ENCODE peak calls at places on chromosomes 2 and 18, in seven cellular contexts. D is MM.1S, O is neural progenitor cell, J is OCI-LY7, M is GM23338, Z is PC-3, H is HCT116. C is an unnamed sample.

GRCh38 chr2:30362468-30363081 is 84.5 kb upstream of the LCLAT1 start:
- DNase-seq in J (no peak), M (no peak), D (no peak), H (no peak), Z (peak), O (no peak), C (peak)

GRCh38 chr18:76821356-76821874 is 942 bp upstream of the ZNF236 start:
- DNase-seq in O (no peak), M (no peak), H (no peak), Z (no peak), D (peak), J (peak), C (no peak)

GRCh38 chr2:140011287-140011686 is 1231.1 kb upstream of the NXPH2 start:
- DNase-seq in D (no peak), J (no peak), Z (no peak), O (no peak), M (no peak), H (no peak), C (no peak)

GRCh38 chr2:47653909-47654789 is 128.8 kb upstream of the MSH6 start:
- DNase-seq in J (peak), H (no peak), Z (peak), O (peak), M (peak), D (no peak), C (no peak)

GRCh38 chr2:224904390-224904789 is 137.9 kb downstream of the DOCK10 start:
- DNase-seq in H (no peak), D (no peak), J (no peak), Z (peak), M (no peak), O (no peak), C (peak)

GRCh38 chr2:96860065-96861029 is 2.5 kb upstream of the ANKRD39 start:
- DNase-seq in J (no peak), Z (no peak), H (no peak), O (no peak), D (no peak), M (no peak), C (no peak)

GRCh38 chr2:88834866-88835265 is 143.4 kb downstream of the RPIA start:
- DNase-seq in D (no peak), J (peak), Z (no peak), O (no peak), H (no peak), M (no peak), C (no peak)

GRCh38 chr2:136010126-136010525 is 24.7 kb upstream of the DARS1 start:
- DNase-seq in D (no peak), M (no peak), H (no peak), J (no peak), O (no peak), Z (peak), C (peak)

GRCh38 chr2:27756544-27757498 is 14.7 kb upstream of the MRPL33 start:
- DNase-seq in M (no peak), Z (no peak), D (no peak), O (no peak), J (no peak), H (no peak), C (no peak)

GRCh38 chr2:54538537-54538936 is 82.4 kb downstream of the SPTBN1 start:
- DNase-seq in J (no peak), D (no peak), O (no peak), H (no peak), M (no peak), Z (no peak), C (no peak)

GRCh38 chr2:67857836-67858235 is 205.0 kb downstream of the C1D start:
- DNase-seq in Z (no peak), J (no peak), M (no peak), O (no peak), H (no peak), D (no peak), C (no peak)

GRCh38 chr2:137659616-137660015 is 304.7 kb upstream of the HNMT start:
- DNase-seq in Z (peak), J (no peak), M (peak), O (no peak), D (no peak), H (no peak), C (peak)

GRCh38 chr2:187527262-187527661 is 27.0 kb downstream of the TFPI start:
- DNase-seq in M (no peak), Z (peak), D (no peak), O (peak), J (no peak), H (no peak), C (peak)

GRCh38 chr2:42999856-43000241 is 207.5 kb upstream of the HAAO start:
- DNase-seq in H (no peak), M (no peak), Z (no peak), J (no peak), O (no peak), D (no peak), C (no peak)

GRCh38 chr2:61173116-61173515 is 11.1 kb downstream of the C2orf74 start:
- DNase-seq in M (no peak), Z (no peak), J (no peak), O (no peak), D (no peak), H (no peak), C (no peak)

GRCh38 chr18:9689253-9689652 is 18.8 kb upstream of the RAB31 start:
- DNase-seq in Z (no peak), J (no peak), O (no peak), M (no peak), H (no peak), D (no peak), C (no peak)

GRCh38 chr2:112482309-112483046 is 522 bp downstream of the TTL start:
- DNase-seq in M (peak), O (peak), H (no peak), D (peak), J (peak), Z (peak), C (peak)

GRCh38 chr18:22346968-22347611 is 70.6 kb downstream of the CTAGE1 start:
- DNase-seq in M (peak), J (no peak), Z (no peak), D (no peak), O (peak), H (no peak), C (peak)

GRCh38 chr18:8854962-8855361 is 149.6 kb downstream of the MTCL1 start:
- DNase-seq in H (no peak), Z (no peak), M (no peak), J (no peak), D (no peak), O (no peak), C (no peak)

GRCh38 chr2:203501870-203502269 is 33.2 kb downstream of the RAPH1 start:
- DNase-seq in J (no peak), H (no peak), Z (no peak), D (no peak), O (no peak), M (no peak), C (no peak)

GRCh38 chr2:156470975-156471583 is 34.9 kb downstream of the GPD2 start:
- DNase-seq in O (no peak), Z (no peak), H (no peak), M (no peak), D (no peak), J (no peak), C (no peak)

GRCh38 chr2:47404356-47404755 is 1.4 kb downstream of the MSH2 start:
- DNase-seq in J (peak), M (no peak), H (no peak), D (no peak), Z (no peak), O (no peak), C (no peak)

GRCh38 chr2:151918308-151918707 is 90.1 kb upstream of the ARL5A start:
- DNase-seq in M (no peak), Z (no peak), H (no peak), D (peak), J (no peak), O (no peak), C (no peak)

GRCh38 chr2:222298311-222299150 is at the start of gene PAX3:
- DNase-seq in O (peak), J (no peak), Z (no peak), H (no peak), D (no peak), M (peak), C (no peak)

GRCh38 chr2:142100967-142101366 is 29.8 kb downstream of the LRP1B start:
- DNase-seq in O (no peak), D (no peak), H (no peak), M (no peak), Z (peak), J (no peak), C (no peak)

GRCh38 chr18:68150976-68151375 is 563.9 kb downstream of the TMX3 start:
- DNase-seq in O (no peak), H (no peak), J (no peak), M (no peak), D (no peak), Z (no peak), C (no peak)

GRCh38 chr2:118374974-118375745 is 286.9 kb downstream of the INSIG2 start:
- DNase-seq in O (no peak), J (no peak), D (no peak), Z (no peak), M (no peak), H (no peak), C (peak)

GRCh38 chr2:118375907-118376306 is 287.6 kb downstream of the INSIG2 start:
- DNase-seq in M (no peak), Z (no peak), J (no peak), H (no peak), D (no peak), O (no peak), C (no peak)

GRCh38 chr2:118386636-118387302 is 298.5 kb downstream of the INSIG2 start:
- DNase-seq in M (no peak), J (no peak), Z (peak), D (no peak), O (no peak), H (peak), C (peak)

GRCh38 chr2:118380915-118381653 is 292.8 kb downstream of the INSIG2 start:
- DNase-seq in J (no peak), D (no peak), M (no peak), Z (no peak), H (no peak), O (no peak), C (peak)
- TF ChIP-seq EZH2phosphoT487 in J (no peak), D (no peak), M (no peak), Z (no peak), H (no peak), O (no peak), C (no peak)

GRCh38 chr2:639703-640102 is 37.5 kb downstream of the TMEM18 start:
- DNase-seq in J (no peak), Z (no peak), O (no peak), D (no peak), M (no peak), H (no peak), C (no peak)

GRCh38 chr2:637406-637776 is 39.8 kb downstream of the TMEM18 start:
- DNase-seq in H (no peak), J (no peak), Z (no peak), O (no peak), M (no peak), D (no peak), C (no peak)

GRCh38 chr2:636649-637405 is 40.4 kb downstream of the TMEM18 start:
- DNase-seq in H (peak), O (peak), J (peak), M (peak), Z (peak), D (no peak), C (peak)

GRCh38 chr2:636151-636621 is 41.0 kb downstream of the TMEM18 start:
- DNase-seq in J (no peak), M (no peak), Z (no peak), D (no peak), H (no peak), O (no peak), C (no peak)

DNA sequence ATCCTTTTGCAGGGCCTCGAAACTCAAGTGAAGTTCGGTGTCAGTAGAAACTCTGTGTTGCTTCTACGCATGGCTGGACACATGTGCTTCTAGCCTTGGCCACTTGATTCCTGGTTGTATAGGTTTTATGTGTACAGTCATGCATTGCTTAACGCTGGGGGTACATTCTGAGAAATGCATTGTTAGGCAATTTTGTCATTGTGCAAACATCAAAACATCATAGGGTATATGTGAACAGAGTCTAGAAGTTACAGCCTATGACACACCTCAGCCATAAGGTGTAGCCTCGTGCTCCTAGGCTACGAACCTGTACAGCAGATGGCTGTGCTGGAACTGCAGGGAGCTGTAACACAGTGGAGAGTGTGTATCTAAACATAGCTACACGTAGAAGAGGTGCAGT is 39.4 kb downstream of the TMEM18 start:
- DNase-seq in D (no peak), H (no peak), J (no peak), Z (peak), O (no peak), M (no peak), C (no peak)
- H3K4me2 ChIP-seq in D (no peak), H (no peak), J (no peak), Z (peak), O (no peak), M (no peak), C (no peak)

DNA sequence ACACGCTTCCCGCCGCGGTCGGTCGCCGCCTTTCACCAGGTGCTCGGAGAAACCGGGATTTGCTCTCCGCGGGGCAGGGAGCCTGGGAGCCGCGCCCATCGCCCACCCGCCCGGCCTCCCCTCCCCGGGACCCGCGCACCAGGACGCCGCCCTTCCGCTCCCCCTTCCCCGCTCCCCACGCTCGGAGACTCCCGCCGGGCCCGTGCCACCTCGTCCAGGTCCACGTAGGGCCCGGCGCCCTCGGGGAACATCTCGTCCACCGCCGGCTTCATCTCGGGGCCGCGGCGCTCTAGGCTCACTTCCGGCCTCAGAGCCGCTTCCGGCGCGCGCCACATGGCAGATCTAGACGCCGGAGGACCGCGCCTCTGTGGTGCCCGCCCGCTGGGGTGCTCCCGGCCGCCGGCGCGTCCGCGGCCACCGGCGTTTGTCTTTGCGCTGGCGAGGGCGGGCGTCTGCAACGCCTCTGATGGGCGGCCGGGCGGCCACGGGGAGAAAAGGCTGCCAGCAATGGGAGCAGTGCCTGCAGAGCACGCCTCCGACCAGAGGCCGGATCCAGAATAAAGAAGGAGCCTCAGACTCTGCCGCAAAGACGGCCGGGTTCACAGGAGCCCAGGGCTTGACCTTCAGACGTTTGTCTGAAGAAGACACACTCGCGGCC is at the start of gene COPS9:
- DNase-seq in D (peak), J (peak), O (peak), Z (peak), M (peak), H (peak), C (peak)
- H2AFZ ChIP-seq in D (peak), J (peak), O (peak), Z (peak), M (peak), H (peak), C (peak)

GRCh38 chr2:201810592-201810991 is 4.3 kb downstream of the CDK15 start:
- DNase-seq in Z (no peak), O (no peak), M (no peak), H (no peak), D (no peak), J (no peak), C (no peak)

GRCh38 chr2:201809633-201810032 is 3.3 kb downstream of the CDK15 start:
- DNase-seq in J (no peak), Z (no peak), M (no peak), O (no peak), H (no peak), D (no peak), C (no peak)

GRCh38 chr2:201808070-201808469 is 1.7 kb downstream of the CDK15 start:
- DNase-seq in Z (no peak), D (no peak), H (no peak), J (no peak), O (no peak), M (peak), C (no peak)

GRCh38 chr2:201806442-201806841 is at the start of gene CDK15:
- DNase-seq in D (no peak), H (no peak), J (no peak), M (no peak), O (no peak), Z (no peak), C (peak)

GRCh38 chr2:201807452-201807980 is 1.2 kb downstream of the CDK15 start:
- DNase-seq in D (no peak), J (no peak), M (peak), H (no peak), O (no peak), Z (no peak), C (peak)
- TF ChIP-seq EZH2phosphoT487 in D (no peak), J (no peak), M (no peak), H (no peak), O (no peak), Z (no peak), C (no peak)

GRCh38 chr2:100142393-100142792 is at the start of gene AFF3:
- DNase-seq in Z (no peak), M (no peak), J (peak), O (no peak), H (no peak), D (peak), C (no peak)
- H3K4me2 ChIP-seq in Z (no peak), M (no peak), J (peak), O (no peak), H (no peak), D (peak), C (no peak)

DNA sequence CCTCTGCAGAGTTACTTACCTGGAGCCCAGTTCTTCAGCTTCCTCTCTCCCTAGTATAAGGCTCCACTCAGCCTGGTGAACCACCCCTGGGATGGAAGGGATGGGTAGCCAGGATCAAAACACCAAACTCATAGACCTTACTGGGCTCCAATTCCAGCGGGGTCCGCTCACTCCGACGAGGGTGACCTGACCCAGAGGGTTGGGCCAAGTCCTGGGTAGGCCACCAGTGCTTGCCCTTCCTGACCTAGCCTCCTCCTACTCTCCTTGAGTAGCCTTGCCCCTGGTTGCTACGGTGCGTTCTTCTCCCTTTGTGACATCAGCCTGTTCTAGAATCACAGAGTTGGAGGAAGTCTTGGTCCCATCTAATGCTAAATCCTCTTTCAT is 513 bp upstream of the STAT4 start:
- DNase-seq in O (no peak), M (no peak), Z (no peak), J (no peak), H (no peak), D (no peak), C (no peak)
- H2AFZ ChIP-seq in O (no peak), M (peak), Z (peak), J (no peak), H (peak), D (peak), C (peak)

DNA sequence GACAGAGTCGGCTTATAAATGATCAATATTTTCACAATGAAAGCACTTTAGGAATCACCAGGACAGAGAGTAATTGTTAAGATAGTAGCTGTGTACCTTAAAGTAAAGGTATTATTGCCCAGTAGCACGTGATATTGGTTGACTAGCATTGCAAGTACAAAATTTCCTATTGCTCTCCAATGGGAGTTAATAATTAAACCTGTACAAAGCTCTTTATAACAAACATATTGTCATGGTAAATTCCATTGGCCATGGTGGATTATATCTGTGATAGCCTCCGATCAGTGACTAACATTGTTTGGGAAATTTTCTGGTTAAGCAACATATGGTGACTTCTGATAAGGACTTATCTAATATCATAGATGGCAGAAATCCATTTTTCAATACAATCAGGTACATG is 360.8 kb downstream of the DCC start:
- DNase-seq in J (no peak), M (no peak), D (no peak), H (no peak), O (no peak), Z (no peak), C (no peak)
- TF ChIP-seq EZH2phosphoT487 in J (no peak), M (no peak), D (no peak), H (no peak), O (no peak), Z (no peak), C (no peak)

GRCh38 chr2:13666582-13667414 is 950.1 kb downstream of the TRIB2 start:
- DNase-seq in D (peak), Z (no peak), J (no peak), O (no peak), M (no peak), H (no peak), C (no peak)
- H3K4me2 ChIP-seq in D (peak), Z (no peak), J (no peak), O (no peak), M (no peak), H (no peak), C (no peak)

DNA sequence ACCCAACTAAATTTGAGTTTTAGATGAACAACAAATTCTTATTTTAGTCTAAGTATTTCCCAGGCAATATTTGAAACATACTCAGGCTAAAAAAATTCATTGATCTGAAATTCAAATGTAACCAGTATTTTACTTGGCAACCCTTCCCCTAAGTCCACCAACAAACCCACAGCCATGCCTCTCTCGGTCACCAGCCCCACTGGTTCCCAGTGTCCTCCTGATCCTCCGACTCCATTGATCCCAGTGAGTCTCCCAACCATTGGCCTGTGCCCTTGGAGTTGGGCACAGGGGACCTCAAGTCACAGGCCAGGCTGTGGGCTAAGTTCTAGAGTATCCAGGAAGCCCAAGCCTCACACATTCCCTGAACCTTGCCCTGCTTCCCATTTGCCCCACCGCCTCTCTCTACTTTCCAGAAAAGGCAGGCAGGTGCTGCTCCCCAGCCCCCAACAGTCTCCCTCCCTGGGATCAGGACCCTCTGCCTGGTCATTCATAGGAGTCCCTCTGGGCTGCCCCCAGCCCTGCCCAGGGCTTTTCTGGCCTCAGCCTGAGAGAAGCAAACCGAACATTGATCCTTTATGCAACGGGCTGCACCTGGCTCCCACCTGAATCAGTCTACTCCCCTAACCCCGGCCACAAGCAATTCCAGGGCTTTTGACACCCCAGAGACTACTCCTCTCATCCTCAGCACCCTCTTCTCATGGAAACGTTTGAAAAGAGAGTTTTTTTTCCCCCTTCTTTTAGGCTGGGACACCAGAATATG is 81.3 kb downstream of the HS1BP3 start:
- DNase-seq in H (no peak), D (no peak), M (no peak), J (no peak), O (no peak), Z (no peak), C (no peak)
- H2AFZ ChIP-seq in H (no peak), D (no peak), M (no peak), J (no peak), O (no peak), Z (peak), C (no peak)

C was measured in GM23248.